ENCODE peak calls at places on chromosomes 12 and 14, in ten cellular contexts. J is endothelial cell of umbilical vein, W is HCT116, F is A549, O is K562, R is HepG2, G is H1, H is WTC11, K is GM12878, P is NB4. D is an unnamed sample.

GRCh38 chr12:110179291-110179690 is 55.1 kb downstream of the IFT81 start:
- DNase-seq in J (no peak), W (no peak), F (no peak), O (no peak), R (no peak), G (no peak), H (no peak), K (no peak), P (no peak), D (no peak)

GRCh38 chr14:65179918-65180724 is 77.8 kb upstream of the MAX start:
- DNase-seq in J (peak), W (peak), F (peak), O (no peak), R (no peak), G (no peak), H (no peak), K (peak), P (no peak), D (no peak)

GRCh38 chr12:111406474-111407370 is 999 bp downstream of the SH2B3 start:
- DNase-seq in J (no peak), W (no peak), F (no peak), O (no peak), R (no peak), G (no peak), H (no peak), K (no peak), P (peak), D (peak)

GRCh38 chr12:129605666-129606065 is 298.2 kb downstream of the TMEM132D start:
- DNase-seq in J (no peak), W (no peak), F (no peak), O (no peak), R (no peak), G (no peak), H (no peak), K (no peak), P (no peak), D (no peak)

GRCh38 chr12:24948816-24949722 is at the start of gene BCAT1:
- DNase-seq in J (peak), W (no peak), F (peak), O (peak), R (peak), G (peak), H (peak), K (no peak), P (peak), D (peak)

GRCh38 chr14:32421781-32422180 is 92.7 kb downstream of the AKAP6 start:
- DNase-seq in J (no peak), W (no peak), F (no peak), O (no peak), R (no peak), G (no peak), H (no peak), K (no peak), P (no peak), D (no peak)

GRCh38 chr12:110536834-110537604 is 34.9 kb downstream of the RAD9B start:
- DNase-seq in J (no peak), W (no peak), F (no peak), O (no peak), R (no peak), G (no peak), H (no peak), K (no peak), P (no peak), D (no peak)

GRCh38 chr12:129467749-129468148 is 436.1 kb downstream of the TMEM132D start:
- DNase-seq in J (no peak), W (no peak), F (no peak), O (no peak), R (no peak), G (no peak), H (no peak), K (no peak), P (no peak), D (no peak)

GRCh38 chr12:23596568-23596967 is 352.9 kb downstream of the SOX5 start:
- DNase-seq in J (no peak), W (no peak), F (no peak), O (no peak), R (no peak), G (no peak), H (no peak), K (no peak), P (no peak), D (no peak)

GRCh38 chr12:122861586-122861970 is 26.3 kb downstream of the HIP1R start:
- DNase-seq in J (no peak), W (no peak), F (no peak), O (no peak), R (no peak), G (no peak), H (peak), K (no peak), P (no peak), D (peak)

GRCh38 chr14:45252356-45253069 is 489 bp downstream of the MIS18BP1 start:
- DNase-seq in J (peak), W (no peak), F (peak), O (no peak), R (no peak), G (no peak), H (no peak), K (no peak), P (peak), D (peak)

GRCh38 chr12:46983959-46984833 is 95.2 kb upstream of the PCED1B start:
- DNase-seq in J (peak), W (peak), F (peak), O (peak), R (peak), G (no peak), H (peak), K (peak), P (peak), D (peak)

GRCh38 chr14:86796221-86797074 is 1196.5 kb downstream of the GALC start:
- DNase-seq in J (no peak), W (no peak), F (no peak), O (no peak), R (peak), G (no peak), H (no peak), K (no peak), P (no peak), D (no peak)

GRCh38 chr12:93886533-93887511 is 209.6 kb downstream of the CRADD start:
- DNase-seq in J (no peak), W (no peak), F (no peak), O (no peak), R (no peak), G (no peak), H (no peak), K (no peak), P (no peak), D (peak)

GRCh38 chr12:94074970-94075695 is 73.2 kb upstream of the PLXNC1 start:
- DNase-seq in J (peak), W (peak), F (peak), O (peak), R (peak), G (no peak), H (no peak), K (no peak), P (peak), D (peak)

GRCh38 chr12:95083471-95083870 is 10.1 kb upstream of the NR2C1 start:
- DNase-seq in J (no peak), W (no peak), F (no peak), O (no peak), R (no peak), G (no peak), H (no peak), K (no peak), P (no peak), D (no peak)

GRCh38 chr12:103997277-103997900 is 31.7 kb downstream of the TDG start:
- DNase-seq in J (no peak), W (no peak), F (no peak), O (peak), R (no peak), G (no peak), H (no peak), K (no peak), P (no peak), D (no peak)

GRCh38 chr12:11576104-11576503 is 73.4 kb upstream of the ETV6 start:
- DNase-seq in J (peak), W (no peak), F (peak), O (no peak), R (no peak), G (no peak), H (no peak), K (peak), P (peak), D (no peak)

GRCh38 chr12:5015711-5016492 is 27.8 kb upstream of the KCNA5 start:
- DNase-seq in J (no peak), W (no peak), F (no peak), O (no peak), R (no peak), G (no peak), H (no peak), K (no peak), P (no peak), D (no peak)
- TF ChIP-seq MAX in J (no peak), W (no peak), F (no peak), O (no peak), R (no peak), G (no peak), H (no peak), K (no peak), P (no peak), D (no peak)

DNA sequence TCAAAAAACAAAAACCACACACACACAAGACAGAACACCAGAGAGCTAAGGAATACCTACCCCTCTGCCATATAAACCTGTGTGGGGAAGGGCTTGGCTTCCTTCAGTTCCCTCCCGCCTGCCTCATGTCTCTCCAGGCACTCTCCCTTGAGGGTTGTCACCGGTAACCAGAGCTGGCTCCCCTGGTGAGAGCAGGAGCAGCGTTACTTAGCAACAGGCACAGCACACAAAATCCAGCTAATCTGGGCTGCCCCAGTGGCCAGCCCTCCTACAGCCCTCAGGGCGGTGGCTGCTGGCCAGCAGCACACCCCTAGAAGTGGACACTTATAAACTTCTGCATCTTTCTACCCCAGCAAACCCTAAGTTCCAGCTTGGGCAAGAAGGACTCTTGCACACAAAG is 21.6 kb upstream of the NR4A1 start:
- DNase-seq in J (no peak), W (no peak), F (peak), O (peak), R (no peak), G (no peak), H (peak), K (no peak), P (peak), D (peak)
- TF ChIP-seq MAX in J (no peak), W (no peak), F (no peak), O (no peak), R (no peak), G (peak), H (no peak), K (no peak), P (no peak), D (no peak)

GRCh38 chr12:20628999-20629398 is 66.1 kb upstream of the SLCO1C1 start:
- DNase-seq in J (no peak), W (no peak), F (no peak), O (no peak), R (peak), G (no peak), H (no peak), K (no peak), P (no peak), D (no peak)

GRCh38 chr12:20627001-20627588 is 68.0 kb upstream of the SLCO1C1 start:
- DNase-seq in J (no peak), W (no peak), F (no peak), O (no peak), R (no peak), G (no peak), H (no peak), K (no peak), P (peak), D (no peak)

GRCh38 chr12:20628388-20628787 is 66.7 kb upstream of the SLCO1C1 start:
- DNase-seq in J (no peak), W (no peak), F (peak), O (no peak), R (peak), G (no peak), H (no peak), K (no peak), P (peak), D (no peak)

GRCh38 chr12:20625531-20625930 is 69.6 kb upstream of the SLCO1C1 start:
- DNase-seq in J (no peak), W (no peak), F (no peak), O (no peak), R (no peak), G (no peak), H (no peak), K (no peak), P (no peak), D (no peak)

DNA sequence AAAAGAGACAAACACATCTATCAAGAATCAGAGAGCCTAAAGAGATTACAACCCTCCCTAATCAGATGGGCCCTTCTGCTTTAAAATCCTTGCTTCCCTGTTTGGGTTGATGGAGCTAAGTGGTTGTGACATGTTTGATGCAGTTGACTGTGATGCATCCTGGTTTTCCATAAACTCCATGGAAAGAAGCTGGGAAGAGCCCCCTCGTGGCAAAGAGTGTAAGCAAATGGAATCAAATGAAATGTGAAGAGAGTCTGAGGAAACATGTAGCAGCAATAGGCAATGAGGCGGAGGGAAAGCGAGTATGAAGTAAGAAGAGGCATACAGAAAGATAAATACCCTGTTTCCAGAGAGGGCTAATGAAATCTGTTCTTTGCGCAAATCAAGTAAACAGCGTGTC is 70.4 kb upstream of the SLCO1C1 start:
- DNase-seq in J (peak), W (peak), F (peak), O (no peak), R (peak), G (no peak), H (peak), K (no peak), P (no peak), D (peak)
- TF ChIP-seq MAX in J (no peak), W (no peak), F (no peak), O (no peak), R (no peak), G (no peak), H (no peak), K (no peak), P (no peak), D (no peak)

GRCh38 chr12:108757842-108758241 is 26.5 kb upstream of the CORO1C start:
- DNase-seq in J (no peak), W (no peak), F (no peak), O (no peak), R (no peak), G (no peak), H (no peak), K (no peak), P (peak), D (no peak)
- TF ChIP-seq MAX in J (no peak), W (no peak), F (no peak), O (no peak), R (no peak), G (no peak), H (no peak), K (no peak), P (no peak), D (no peak)

DNA sequence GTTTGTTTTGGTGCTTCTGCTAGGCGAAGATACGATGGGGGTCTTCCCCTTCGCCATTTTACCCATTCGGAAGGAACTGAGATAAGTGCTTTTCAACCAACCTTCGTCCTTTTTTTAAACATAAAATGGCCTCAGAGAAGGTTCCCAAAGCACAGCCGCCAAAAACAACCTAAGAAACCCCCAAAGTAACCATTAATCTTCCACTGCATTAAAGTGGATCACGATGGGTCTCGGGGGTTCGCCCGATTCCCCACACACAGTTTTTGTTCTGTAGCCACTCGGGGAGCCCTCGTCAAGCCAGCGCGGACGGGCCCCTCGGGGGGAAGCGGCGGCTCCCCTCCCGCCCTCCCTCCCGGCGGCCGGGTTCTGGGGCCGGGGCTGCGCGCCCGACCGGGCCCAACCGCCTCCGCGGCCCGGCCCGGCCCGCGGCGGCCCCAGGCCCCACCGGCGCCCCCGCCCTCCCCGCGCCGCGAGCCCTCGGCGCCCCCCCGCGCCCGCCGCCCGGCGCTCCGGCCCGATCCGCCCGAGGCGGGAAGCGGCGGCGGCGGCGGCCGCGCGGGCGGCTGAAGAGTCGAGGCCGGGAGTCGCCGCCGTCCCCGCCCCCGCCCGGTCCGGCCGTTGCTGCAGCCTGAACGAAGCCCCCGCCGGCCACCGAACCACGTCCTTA is 805 bp downstream of the GTF2A1 start:
- DNase-seq in J (no peak), W (no peak), F (peak), O (peak), R (peak), G (no peak), H (peak), K (no peak), P (peak), D (peak)
- TF ChIP-seq MAX in J (no peak), W (no peak), F (no peak), O (no peak), R (no peak), G (no peak), H (no peak), K (no peak), P (no peak), D (no peak)

GRCh38 chr12:124849382-124849781 is 14.3 kb downstream of the SCARB1 start:
- DNase-seq in J (no peak), W (no peak), F (no peak), O (no peak), R (no peak), G (no peak), H (no peak), K (no peak), P (no peak), D (no peak)

GRCh38 chr12:124848621-124849380 is 14.9 kb downstream of the SCARB1 start:
- DNase-seq in J (no peak), W (no peak), F (no peak), O (no peak), R (no peak), G (no peak), H (no peak), K (no peak), P (no peak), D (no peak)

GRCh38 chr12:124847113-124847512 is 16.6 kb downstream of the SCARB1 start:
- DNase-seq in J (peak), W (no peak), F (no peak), O (no peak), R (no peak), G (no peak), H (no peak), K (no peak), P (no peak), D (peak)

GRCh38 chr12:124844411-124845397 is 19.0 kb downstream of the SCARB1 start:
- DNase-seq in J (no peak), W (no peak), F (no peak), O (no peak), R (no peak), G (no peak), H (no peak), K (no peak), P (no peak), D (no peak)

DNA sequence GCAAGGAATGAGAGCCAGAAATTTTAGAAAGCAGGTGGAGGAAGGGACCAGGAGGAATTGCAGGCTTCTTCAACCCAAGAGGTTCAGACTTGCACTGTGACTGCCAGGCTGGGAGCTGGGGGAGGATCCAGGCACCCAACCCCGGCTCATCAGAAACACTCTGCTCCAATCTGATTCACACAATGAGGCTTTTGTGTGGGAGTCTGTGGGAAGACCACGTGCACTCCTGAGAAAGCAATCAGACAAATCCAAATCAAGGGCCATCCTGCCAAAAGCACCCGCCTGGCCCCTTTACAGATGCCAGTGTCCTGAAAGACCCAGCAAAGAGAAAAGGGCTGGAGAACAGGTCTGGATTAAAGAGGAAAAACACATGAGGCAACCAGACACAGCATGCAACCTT is 16.0 kb downstream of the SCARB1 start:
- DNase-seq in J (no peak), W (no peak), F (no peak), O (no peak), R (peak), G (no peak), H (no peak), K (no peak), P (no peak), D (no peak)
- TF ChIP-seq MAX in J (no peak), W (no peak), F (no peak), O (no peak), R (peak), G (no peak), H (no peak), K (no peak), P (peak), D (no peak)

GRCh38 chr14:24051789-24052655 is at the start of gene CARMIL3:
- DNase-seq in J (peak), W (no peak), F (peak), O (peak), R (peak), G (no peak), H (peak), K (no peak), P (peak), D (peak)

GRCh38 chr14:24053548-24054323 is 1.9 kb downstream of the CARMIL3 start:
- DNase-seq in J (no peak), W (no peak), F (no peak), O (no peak), R (no peak), G (no peak), H (no peak), K (no peak), P (no peak), D (peak)

GRCh38 chr14:24054324-24054641 is 2.5 kb downstream of the CARMIL3 start:
- DNase-seq in J (no peak), W (no peak), F (no peak), O (no peak), R (no peak), G (no peak), H (no peak), K (no peak), P (no peak), D (no peak)

GRCh38 chr14:24052656-24053547 is 1.1 kb downstream of the CARMIL3 start:
- DNase-seq in J (no peak), W (no peak), F (no peak), O (no peak), R (no peak), G (no peak), H (no peak), K (no peak), P (peak), D (no peak)

DNA sequence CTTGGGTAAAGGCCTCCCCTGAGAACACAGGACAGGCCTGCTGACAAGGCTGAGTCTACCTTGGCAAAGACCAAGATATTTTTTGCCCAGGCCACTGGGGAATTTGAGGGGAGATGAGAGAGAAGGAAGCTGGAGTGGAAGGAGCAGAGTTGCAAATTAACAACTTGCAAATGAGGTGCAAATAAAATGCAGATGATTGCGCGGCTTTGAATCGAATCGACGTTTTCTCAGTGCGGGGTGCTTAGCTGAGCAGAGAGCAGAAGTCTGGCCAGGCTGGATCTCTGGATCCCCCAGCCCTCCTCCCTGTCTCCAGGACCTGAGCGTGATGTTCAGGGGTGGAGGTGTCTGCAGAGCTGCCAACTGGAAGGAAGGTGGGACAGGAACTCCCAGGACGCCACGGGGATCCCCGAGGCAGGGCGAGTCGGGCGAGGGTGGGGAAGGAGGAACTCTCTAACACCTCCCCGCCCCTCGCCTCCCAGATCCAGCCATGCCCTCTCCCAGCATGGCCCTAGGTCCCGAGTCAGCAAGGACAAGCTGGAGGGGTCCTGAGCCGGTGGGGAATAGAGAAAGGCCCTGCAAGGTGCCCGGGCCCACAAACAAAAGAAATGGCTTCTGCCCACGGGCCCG is 534 bp upstream of the CARMIL3 start:
- DNase-seq in J (no peak), W (no peak), F (no peak), O (peak), R (no peak), G (no peak), H (peak), K (no peak), P (no peak), D (no peak)
- TF ChIP-seq MAX in J (no peak), W (no peak), F (no peak), O (no peak), R (no peak), G (no peak), H (no peak), K (no peak), P (no peak), D (no peak)

GRCh38 chr12:121668750-121669524 is 517 bp downstream of the MORN3 start:
- DNase-seq in J (peak), W (no peak), F (peak), O (peak), R (peak), G (no peak), H (peak), K (no peak), P (peak), D (peak)
- TF ChIP-seq MAX in J (no peak), W (no peak), F (no peak), O (no peak), R (no peak), G (no peak), H (no peak), K (no peak), P (no peak), D (no peak)

D was measured in SK-N-SH.